ENCODE peak calls at places on chromosomes 11 and 22, in six cellular contexts. T is GM12878, W is HepG2, X is A549, E is K562, B is upper lobe of left lung. I is an unnamed sample.

GRCh38 chr22:30495041-30495784 is 10.3 kb downstream of the SEC14L4 start:
- ATAC-seq in T (no peak), W (no peak), X (no peak), E (no peak), B (no peak), I (no peak)

GRCh38 chr22:28129319-28129962 is 210.4 kb upstream of the PITPNB start:
- ATAC-seq in T (no peak), W (no peak), X (no peak), E (no peak), B (peak), I (no peak)

GRCh38 chr11:108853864-108854263 is 189.0 kb downstream of the DDX10 start:
- ATAC-seq in T (peak), W (no peak), X (no peak), E (no peak), B (no peak), I (no peak)

GRCh38 chr22:45341503-45341902 is 31.8 kb downstream of the FAM118A start:
- ATAC-seq in T (no peak), W (no peak), X (no peak), E (no peak), B (no peak), I (no peak)

GRCh38 chr11:88359529-88359928 is 22.0 kb upstream of the CTSC start:
- ATAC-seq in T (peak), W (no peak), X (no peak), E (peak), B (no peak), I (no peak)

GRCh38 chr11:63503492-63503891 is 2.4 kb upstream of the LGALS12 start:
- ATAC-seq in T (no peak), W (no peak), X (no peak), E (no peak), B (peak), I (no peak)

GRCh38 chr11:108009497-108010360 is 1.0 kb downstream of the CUL5 start:
- ATAC-seq in T (peak), W (peak), X (peak), E (peak), B (peak), I (peak)

GRCh38 chr11:109668973-109669634 is 247.1 kb downstream of the C11orf87 start:
- ATAC-seq in T (no peak), W (no peak), X (no peak), E (no peak), B (peak), I (no peak)

GRCh38 chr11:56783448-56784041 is 35.0 kb upstream of the OR9G4 start:
- ATAC-seq in T (peak), W (peak), X (peak), E (peak), B (no peak), I (no peak)

GRCh38 chr22:21823740-21824438 is 43.6 kb downstream of the MAPK1 start:
- ATAC-seq in T (peak), W (no peak), X (no peak), E (peak), B (no peak), I (no peak)

GRCh38 chr22:37336474-37337028 is 54.2 kb downstream of the CYTH4 start:
- ATAC-seq in T (peak), W (no peak), X (no peak), E (peak), B (no peak), I (no peak)

GRCh38 chr11:67268036-67268683 is 1.9 kb downstream of the GRK2 start:
- ATAC-seq in T (peak), W (no peak), X (no peak), E (no peak), B (no peak), I (no peak)

GRCh38 chr11:15035283-15035682 is 38.1 kb upstream of the CALCB start:
- ATAC-seq in T (no peak), W (no peak), X (no peak), E (peak), B (peak), I (no peak)

GRCh38 chr11:57568330-57568766 is 876 bp upstream of the UBE2L6 start:
- ATAC-seq in T (peak), W (peak), X (peak), E (peak), B (peak), I (no peak)

GRCh38 chr22:27820896-27821866 is 19.6 kb upstream of the MN1 start:
- ATAC-seq in T (no peak), W (peak), X (no peak), E (no peak), B (no peak), I (no peak)

GRCh38 chr11:83097671-83098070 is 26.0 kb upstream of the RAB30 start:
- ATAC-seq in T (no peak), W (no peak), X (no peak), E (no peak), B (no peak), I (no peak)

DNA sequence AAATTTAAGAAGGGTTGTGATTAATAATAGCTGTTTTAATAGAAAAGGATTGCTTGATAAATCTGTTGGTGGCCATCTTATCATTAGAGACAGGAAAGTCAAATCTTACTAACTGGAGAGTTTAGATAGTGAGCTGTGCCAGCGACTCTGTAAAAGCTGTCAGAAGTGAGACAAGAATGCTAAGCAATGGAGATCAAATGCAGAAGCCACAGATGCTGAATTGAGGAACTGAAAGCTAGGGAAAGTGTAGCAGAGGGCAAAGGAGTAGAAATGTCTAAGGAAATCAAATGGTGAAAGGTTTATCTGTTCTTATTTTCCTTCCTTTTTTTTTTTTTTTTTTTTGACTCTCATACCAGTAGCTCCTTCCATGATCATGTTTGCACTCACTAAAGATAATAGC is 13.7 kb downstream of the MS4A13 start:
- ATAC-seq in T (peak), W (no peak), X (no peak), E (no peak), B (no peak), I (no peak)
- TF ChIP-seq EP300 in T (no peak), W (no peak), X (no peak), E (no peak), B (no peak), I (no peak)

GRCh38 chr11:85167038-85167437 is 460.1 kb downstream of the DLG2 start:
- ATAC-seq in T (no peak), W (no peak), X (no peak), E (no peak), B (no peak), I (no peak)
- TF ChIP-seq EP300 in T (no peak), W (no peak), X (no peak), E (no peak), B (no peak), I (no peak)

DNA sequence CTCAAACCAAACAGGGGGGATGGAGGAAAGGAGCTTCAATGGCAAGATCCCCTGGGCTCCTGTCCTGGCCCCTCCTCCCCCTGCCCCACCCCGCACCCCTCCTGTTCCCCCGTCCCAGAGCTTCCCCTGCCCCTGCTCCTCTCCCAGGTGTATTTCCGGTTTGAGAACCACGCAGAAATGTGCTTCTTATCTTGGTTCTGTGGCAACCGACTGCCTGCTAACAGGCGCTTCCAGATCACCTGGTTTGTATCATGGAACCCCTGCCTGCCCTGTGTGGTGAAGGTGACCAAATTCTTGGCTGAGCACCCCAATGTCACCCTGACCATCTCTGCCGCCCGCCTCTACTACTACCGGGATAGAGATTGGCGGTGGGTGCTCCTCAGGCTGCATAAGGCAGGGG is 4.0 kb downstream of the APOBEC3D start:
- ATAC-seq in T (no peak), W (no peak), X (no peak), E (no peak), B (no peak), I (no peak)
- TF ChIP-seq EP300 in T (no peak), W (no peak), X (no peak), E (no peak), B (no peak), I (no peak)

GRCh38 chr11:65491614-65492386 is 7.0 kb upstream of the MALAT1 start:
- ATAC-seq in T (peak), W (peak), X (peak), E (peak), B (peak), I (peak)
- TF ChIP-seq EP300 in T (no peak), W (no peak), X (no peak), E (no peak), B (no peak), I (peak)

GRCh38 chr22:24124247-24124646 is 57.0 kb upstream of the SUSD2 start:
- ATAC-seq in T (no peak), W (no peak), X (no peak), E (no peak), B (no peak), I (no peak)
- TF ChIP-seq EP300 in T (no peak), W (no peak), X (no peak), E (no peak), B (no peak), I (no peak)

GRCh38 chr11:18491924-18492323 is 34.8 kb downstream of the TSG101 start:
- ATAC-seq in T (no peak), W (no peak), X (no peak), E (no peak), B (no peak), I (no peak)

GRCh38 chr11:18493310-18493709 is 33.4 kb downstream of the TSG101 start:
- ATAC-seq in T (no peak), W (no peak), X (no peak), E (no peak), B (no peak), I (no peak)

GRCh38 chr11:18490736-18491485 is 35.3 kb downstream of the LDHAL6A start:
- ATAC-seq in T (no peak), W (no peak), X (no peak), E (peak), B (no peak), I (no peak)

GRCh38 chr11:18492888-18493287 is 33.9 kb downstream of the TSG101 start:
- ATAC-seq in T (no peak), W (no peak), X (no peak), E (no peak), B (no peak), I (no peak)

DNA sequence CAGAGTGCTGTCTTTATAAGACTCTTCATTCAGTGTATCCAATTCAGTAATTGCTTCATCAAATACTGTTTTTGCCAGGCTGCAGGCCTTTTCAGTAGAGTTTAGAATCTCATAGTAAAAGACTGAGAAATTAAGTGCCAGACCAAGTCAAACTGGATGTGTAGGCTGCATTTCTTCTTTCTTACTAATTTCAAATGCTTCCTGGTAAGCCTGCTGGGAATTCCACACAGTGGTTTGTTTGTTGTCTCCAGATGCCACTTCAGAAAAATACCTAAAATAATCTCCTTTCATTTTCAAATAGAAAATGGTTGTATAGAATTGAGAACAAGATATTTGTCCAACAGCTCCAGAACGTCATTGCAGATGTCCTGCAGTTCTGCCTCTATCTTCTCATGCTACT is 34.7 kb downstream of the LDHAL6A start:
- ATAC-seq in T (no peak), W (no peak), X (no peak), E (no peak), B (no peak), I (no peak)
- TF ChIP-seq EP300 in T (no peak), W (no peak), X (no peak), E (no peak), B (no peak), I (no peak)

GRCh38 chr11:35239476-35240075 is 100.6 kb downstream of the CD44 start:
- ATAC-seq in T (peak), W (no peak), X (no peak), E (no peak), B (no peak), I (no peak)
- TF ChIP-seq EP300 in T (peak), W (no peak), X (no peak), E (no peak), B (no peak), I (no peak)